ENCODE peak calls at places on chromosomes 5 and 9, in four cellular contexts. Y, Q, W and S are unnamed samples.

GRCh38 chr5:55763736-55764420 is 26.0 kb downstream of the DDX4 start:
- DNase-seq in W (no peak), Q (no peak), Y (no peak), S (no peak)

GRCh38 chr5:80408475-80408875 is 611 bp downstream of the ZFYVE16 start:
- DNase-seq in Y (no peak), W (peak), Q (no peak), S (no peak)

GRCh38 chr9:89340332-89340731 is 22.0 kb downstream of the SECISBP2 start:
- DNase-seq in W (no peak), Q (no peak), Y (no peak), S (no peak)

GRCh38 chr5:178583279-178583678 is 6.9 kb downstream of the COL23A1 start:
- DNase-seq in Q (no peak), Y (no peak), W (no peak), S (no peak)

GRCh38 chr5:146788918-146789317 is 89.6 kb downstream of the PPP2R2B start:
- DNase-seq in W (no peak), Y (no peak), Q (no peak), S (no peak)

GRCh38 chr5:38547257-38547656 is 9.2 kb downstream of the LIFR start:
- DNase-seq in W (no peak), Y (no peak), Q (no peak), S (no peak)

GRCh38 chr9:95012902-95013301 is 286.4 kb downstream of the AOPEP start:
- DNase-seq in Q (no peak), W (no peak), Y (no peak), S (no peak)

GRCh38 chr9:8857330-8858249 is 1058.0 kb upstream of the DMAC1 start:
- DNase-seq in Y (no peak), Q (no peak), W (peak), S (no peak)

GRCh38 chr9:21611896-21612295 is 129.8 kb upstream of the IFNE start:
- DNase-seq in W (no peak), Y (no peak), Q (no peak), S (no peak)

GRCh38 chr5:1330146-1330846 is 14.6 kb downstream of the CLPTM1L start:
- DNase-seq in Q (no peak), Y (no peak), W (no peak), S (no peak)

GRCh38 chr5:157379983-157380382 is 80.0 kb upstream of the NIPAL4 start:
- DNase-seq in Y (no peak), W (no peak), Q (no peak), S (no peak)

GRCh38 chr5:143678148-143678906 is 133.6 kb upstream of the HMHB1 start:
- DNase-seq in Q (no peak), W (no peak), Y (no peak), S (no peak)

GRCh38 chr5:39473156-39473779 is 48.5 kb upstream of the DAB2 start:
- DNase-seq in Y (no peak), Q (peak), W (no peak), S (peak)